ENCODE peak calls at places on chromosomes 13 and 19, in six cellular contexts. P is coronary artery; Y is HTR-8/SVneo; A is M059J; I is stimulated activated CD8-positive, alpha-beta memory T cell treated with anti-CD3 and anti-CD28 coated beads, Interleukin-4, amount 100 ng/mL, for 48 hours; S is HL-60. C is an unnamed sample.

GRCh38 chr19:35048911-35049411 is 7.4 kb downstream of the HPN start:
- DNase-seq in Y (no peak), I (no peak), A (no peak), S (no peak), P (no peak), C (peak)

GRCh38 chr13:77230560-77230959 is 96.3 kb downstream of the MYCBP2 start:
- DNase-seq in P (no peak), I (no peak), Y (no peak), A (no peak), S (no peak), C (no peak)

GRCh38 chr19:45589768-45590167 is 5.2 kb upstream of the OPA3 start:
- DNase-seq in Y (no peak), S (no peak), A (no peak), I (no peak), P (no peak), C (no peak)

GRCh38 chr13:105262579-105262978 is 1272.9 kb downstream of the EFNB2 start:
- DNase-seq in P (no peak), A (no peak), Y (no peak), I (no peak), S (no peak), C (no peak)

GRCh38 chr19:6414033-6414643 is 10.5 kb downstream of the KHSRP start:
- DNase-seq in A (no peak), I (no peak), P (no peak), S (no peak), Y (no peak), C (no peak)

GRCh38 chr13:30143671-30144400 is 163.5 kb downstream of the KATNAL1 start:
- DNase-seq in A (peak), I (no peak), P (no peak), S (no peak), Y (no peak), C (no peak)

GRCh38 chr19:7602240-7602934 is 6.7 kb downstream of the CAMSAP3 start:
- DNase-seq in S (no peak), Y (no peak), A (no peak), I (no peak), P (no peak), C (no peak)

GRCh38 chr13:53301449-53301848 is 272.8 kb downstream of the OLFM4 start:
- DNase-seq in Y (no peak), A (no peak), I (no peak), P (no peak), S (no peak), C (peak)

GRCh38 chr19:7921955-7922840 is 2.1 kb downstream of the SNAPC2 start:
- DNase-seq in S (no peak), I (no peak), A (no peak), P (no peak), Y (no peak), C (no peak)

GRCh38 chr13:25988655-25989054 is 63.2 kb downstream of the SHISA2 start:
- DNase-seq in S (no peak), Y (no peak), A (peak), I (no peak), P (no peak), C (no peak)

C was measured in NCI-H69.